ENCODE peak calls at places on chromosome 1, in nine cellular contexts. A is SK-N-SH, V is AG08395, O is H7, N is astrocyte of the spinal cord, S is activated T-helper 1 cell treated with Interleukin-2 at 50 U/mL for 16 hours, H is fibroblast of the aortic adventitia, I is pons, E is stromal cell of bone marrow. B is an unnamed sample.
A peak's percentile ranks its signal among the peaks of the same experiment; 100 is the strongest.

GRCh38 chr1:168736450-168736980 is 7.5 kb upstream of the DPT start:
- DNase-seq in S (no peak), E (no peak), V (no peak), A (no peak), H (no peak), O (no peak), N (no peak), I (no peak), B (no peak)

GRCh38 chr1:14442669-14443068 is 155.8 kb upstream of the KAZN start:
- DNase-seq in A (peak; percentile 23), E (no peak), O (peak; percentile 45), V (no peak), H (no peak), S (no peak), I (no peak), N (no peak), B (no peak)

GRCh38 chr1:3671371-3672180 is 19.3 kb downstream of the TP73 start:
- DNase-seq in A (no peak), S (no peak), N (no peak), O (no peak), E (no peak), I (no peak), H (no peak), V (no peak), B (no peak)

GRCh38 chr1:57019240-57019805 is 53.5 kb upstream of the C8B start:
- DNase-seq in V (no peak), E (no peak), H (no peak), N (no peak), I (no peak), S (no peak), A (no peak), O (no peak), B (no peak)

GRCh38 chr1:212561501-212561931 is 47.0 kb upstream of the ATF3 start:
- DNase-seq in I (no peak), N (peak; percentile 76), S (no peak), V (peak; percentile 67), E (peak; percentile 60), O (no peak), A (no peak), H (peak; percentile 64), B (no peak)

GRCh38 chr1:208951908-208952307 is 631.6 kb upstream of the CAMK1G start:
- DNase-seq in I (no peak), V (no peak), S (no peak), O (no peak), N (no peak), E (no peak), A (peak; percentile 47), H (peak; percentile 23), B (no peak)

GRCh38 chr1:239354211-239354610 is 32.2 kb upstream of the CHRM3 start:
- DNase-seq in A (no peak), I (no peak), E (peak; percentile 21), N (no peak), O (no peak), H (no peak), V (no peak), S (no peak), B (no peak)

GRCh38 chr1:76158126-76158525 is 83.6 kb downstream of the ST6GALNAC3 start:
- DNase-seq in E (no peak), N (no peak), S (no peak), H (no peak), A (no peak), I (no peak), V (no peak), O (no peak), B (no peak)

B was measured in hypothalamus.